ENCODE peak calls at places on chromosomes 2 and 18, in ten cellular contexts. S, V, Y, M, D, Q, I, H, K and U are unnamed samples.
A peak's percentile ranks its signal among the peaks of the same experiment; 100 is the strongest.

GRCh38 chr18:34929336-34929780 is 111.9 kb upstream of the MAPRE2 start:
- DNase-seq in S (no peak), V (no peak), Y (no peak), M (no peak), D (no peak), Q (peak; percentile 75), I (peak; percentile 76), H (no peak), K (no peak), U (no peak)

GRCh38 chr18:46518438-46518837 is 138.6 kb downstream of the LOXHD1 start:
- DNase-seq in S (peak; percentile 40), V (no peak), Y (no peak), M (no peak), D (no peak), Q (no peak), I (no peak), H (peak; percentile 25), K (no peak), U (no peak)

GRCh38 chr2:66843856-66844255 is 408.9 kb downstream of the MEIS1 start:
- DNase-seq in S (peak; percentile 63), V (no peak), Y (no peak), M (no peak), D (no peak), Q (no peak), I (no peak), H (no peak), K (no peak), U (no peak)

GRCh38 chr2:85681354-85681728 is 12.8 kb upstream of the GNLY start:
- DNase-seq in S (no peak), V (no peak), Y (no peak), M (no peak), D (no peak), Q (peak; percentile 40), I (no peak), H (no peak), K (no peak), U (no peak)

GRCh38 chr2:45978302-45978859 is 318.8 kb upstream of the EPAS1 start:
- DNase-seq in S (no peak), V (no peak), Y (no peak), M (no peak), D (no peak), Q (no peak), I (no peak), H (no peak), K (no peak), U (no peak)

GRCh38 chr2:176473177-176473576 is 203.9 kb downstream of the MTX2 start:
- DNase-seq in S (no peak), V (no peak), Y (no peak), M (no peak), D (no peak), Q (peak; percentile 58), I (no peak), H (no peak), K (no peak), U (peak; percentile 60)

GRCh38 chr2:217527586-217528202 is 475.1 kb downstream of the TNS1 start:
- DNase-seq in S (no peak), V (no peak), Y (no peak), M (no peak), D (no peak), Q (peak; percentile 83), I (no peak), H (no peak), K (no peak), U (no peak)

GRCh38 chr2:56754627-56755026 is 570.8 kb downstream of the CCDC85A start:
- DNase-seq in S (no peak), V (no peak), Y (no peak), M (no peak), D (no peak), Q (no peak), I (no peak), H (no peak), K (no peak), U (no peak)

GRCh38 chr2:178824181-178824580 is 17.0 kb upstream of the TTN start:
- DNase-seq in S (no peak), V (no peak), Y (no peak), M (no peak), D (no peak), Q (no peak), I (no peak), H (no peak), K (no peak), U (no peak)

GRCh38 chr18:50662775-50663383 is 103.0 kb downstream of the MAPK4 start:
- DNase-seq in S (peak; percentile 57), V (no peak), Y (no peak), M (no peak), D (no peak), Q (no peak), I (no peak), H (peak; percentile 42), K (no peak), U (no peak)

GRCh38 chr2:112073875-112074274 is 18.8 kb downstream of the TMEM87B start:
- DNase-seq in S (no peak), V (no peak), Y (no peak), M (no peak), D (no peak), Q (no peak), I (no peak), H (no peak), K (no peak), U (no peak)

GRCh38 chr2:38076250-38076709 is 329 bp upstream of the CYP1B1 start:
- DNase-seq in S (peak; percentile 78), V (no peak), Y (peak; percentile 9), M (peak; percentile 67), D (no peak), Q (peak; percentile 80), I (peak; percentile 71), H (peak; percentile 75), K (peak; percentile 56), U (peak; percentile 91)

GRCh38 chr18:10858477-10858876 is 290.9 kb downstream of the PIEZO2 start:
- DNase-seq in S (no peak), V (no peak), Y (no peak), M (no peak), D (no peak), Q (no peak), I (no peak), H (no peak), K (no peak), U (no peak)

GRCh38 chr18:58454406-58455061 is 174.4 kb downstream of the ALPK2 start:
- DNase-seq in S (no peak), V (no peak), Y (no peak), M (no peak), D (no peak), Q (no peak), I (no peak), H (no peak), K (no peak), U (no peak)

GRCh38 chr2:69958480-69958879 is 3.0 kb downstream of the ASPRV1 start:
- DNase-seq in S (no peak), V (no peak), Y (no peak), M (no peak), D (no peak), Q (no peak), I (no peak), H (no peak), K (no peak), U (no peak)

GRCh38 chr2:47520825-47521665 is 118.1 kb downstream of the MSH2 start:
- DNase-seq in S (no peak), V (peak; percentile 82), Y (peak; percentile 37), M (peak; percentile 59), D (peak; percentile 56), Q (peak; percentile 44), I (peak; percentile 44), H (peak; percentile 46), K (peak; percentile 80), U (peak; percentile 65)

GRCh38 chr2:88074854-88075292 is 7.2 kb downstream of the SMYD1 start:
- DNase-seq in S (no peak), V (no peak), Y (no peak), M (no peak), D (no peak), Q (peak; percentile 79), I (peak; percentile 73), H (no peak), K (no peak), U (no peak)